ENCODE peak calls at places on chromosomes 2 and 18, in four cellular contexts. M is AG04450, Y is tibial nerve, F is H9. Z is an unnamed sample.

GRCh38 chr2:47056875-47057731 is 98.0 kb downstream of the STPG4 start:
- DNase-seq in Y (no peak), F (no peak), M (no peak), Z (no peak)

GRCh38 chr2:112712903-112713584 is 7.8 kb upstream of the NT5DC4 start:
- DNase-seq in M (no peak), F (no peak), Y (no peak), Z (no peak)

GRCh38 chr2:72004976-72005375 is 142.7 kb downstream of the CYP26B1 start:
- DNase-seq in Y (no peak), F (no peak), M (no peak), Z (no peak)

GRCh38 chr2:57182941-57183340 is 863.7 kb upstream of the VRK2 start:
- DNase-seq in Y (no peak), F (no peak), M (no peak), Z (no peak)

GRCh38 chr2:10884530-10885478 is 26.9 kb upstream of the KCNF1 start:
- DNase-seq in F (no peak), M (no peak), Y (no peak), Z (no peak)

GRCh38 chr2:228059735-228060134 is 121.8 kb downstream of the SPHKAP start:
- DNase-seq in Y (no peak), F (no peak), M (no peak), Z (no peak)

GRCh38 chr2:19851116-19851515 is 50.7 kb downstream of the TTC32 start:
- DNase-seq in M (no peak), F (peak; percentile 77), Y (no peak), Z (no peak)

GRCh38 chr2:145464901-145465300 is 945.0 kb upstream of the ZEB2 start:
- DNase-seq in Y (no peak), F (no peak), M (no peak), Z (no peak)

GRCh38 chr2:45316576-45317338 is 294.3 kb downstream of the SRBD1 start:
- DNase-seq in Y (no peak), F (no peak), M (no peak), Z (no peak)

GRCh38 chr2:236752111-236752510 is 182.5 kb downstream of the ACKR3 start:
- DNase-seq in M (no peak), F (no peak), Y (no peak), Z (no peak)

GRCh38 chr2:85549826-85550225 is 10.9 kb downstream of the MAT2A start:
- DNase-seq in M (peak; percentile 98), Y (no peak), F (no peak), Z (peak; percentile 81)

GRCh38 chr2:65045651-65046050 is 10.6 kb upstream of the CEP68 start:
- DNase-seq in F (peak; percentile 82), Y (no peak), M (no peak), Z (no peak)

GRCh38 chr2:111710085-111710484 is 173.9 kb downstream of the ANAPC1 start:
- DNase-seq in F (no peak), M (no peak), Y (no peak), Z (no peak)

GRCh38 chr2:170170281-170171035 is 7.5 kb upstream of the MYO3B start:
- DNase-seq in F (no peak), M (no peak), Y (no peak), Z (no peak)

GRCh38 chr2:27703638-27704341 is 40.1 kb downstream of the SLC4A1AP start:
- DNase-seq in M (peak; percentile 94), F (peak; percentile 87), Y (peak; percentile 84), Z (peak; percentile 95)

GRCh38 chr2:187502467-187502866 is 51.8 kb downstream of the TFPI start:
- DNase-seq in M (no peak), F (no peak), Y (no peak), Z (no peak)

GRCh38 chr2:197152451-197153228 is 157.9 kb downstream of the ANKRD44 start:
- DNase-seq in M (no peak), F (no peak), Y (no peak), Z (no peak)

GRCh38 chr18:69138088-69138487 is 262.6 kb upstream of the DOK6 start:
- DNase-seq in F (no peak), Y (no peak), M (no peak), Z (no peak)
- TF ChIP-seq CTCF in F (no peak), Y (no peak), M (no peak), Z (no peak)

DNA sequence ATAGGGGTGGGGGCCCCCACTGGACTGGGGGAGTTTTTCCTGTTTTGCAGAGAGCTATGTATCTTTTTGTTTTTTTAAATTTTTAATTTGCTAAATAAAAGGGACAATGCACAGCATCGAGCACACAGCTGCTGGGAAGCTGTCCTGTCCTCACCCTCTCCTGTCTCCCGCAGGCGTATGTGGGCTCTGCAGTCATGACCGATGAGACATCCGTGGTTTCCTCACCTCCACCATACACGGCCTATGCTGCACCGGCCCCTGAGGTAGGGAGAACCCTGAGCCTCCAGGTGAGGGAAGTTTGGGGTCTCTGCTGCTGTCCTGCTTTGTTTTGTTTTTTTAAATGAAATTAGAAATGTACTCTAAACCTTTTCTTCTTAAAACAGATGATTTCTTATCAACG is 27.6 kb downstream of the PLEKHB2 start:
- DNase-seq in M (no peak), F (no peak), Y (no peak), Z (no peak)
- TF ChIP-seq CTCF in M (no peak), F (no peak), Y (no peak), Z (no peak)

DNA sequence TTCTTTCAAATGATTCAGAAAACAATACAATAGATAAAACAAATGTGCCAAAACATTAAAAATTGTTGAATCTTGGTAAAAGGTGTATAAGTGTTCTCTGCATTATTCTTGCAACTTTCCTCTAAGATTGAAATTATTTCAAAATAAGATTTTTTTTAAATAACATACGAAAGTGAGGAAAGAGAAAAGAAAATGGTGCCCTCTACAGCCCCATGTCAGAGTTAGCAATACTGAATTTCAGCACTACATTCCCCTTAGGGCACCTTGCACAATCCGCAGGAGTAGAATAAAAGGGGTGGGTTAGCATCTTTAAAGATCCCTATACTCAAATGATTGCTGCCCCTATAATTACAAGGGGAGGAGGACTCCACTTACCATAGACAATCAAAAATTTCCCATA is 433.7 kb downstream of the BCL11A start:
- DNase-seq in M (no peak), Y (no peak), F (no peak), Z (no peak)
- TF ChIP-seq CTCF in M (no peak), Y (no peak), F (peak; percentile 53), Z (no peak)

GRCh38 chr18:46833899-46834298 is 77.0 kb upstream of the ST8SIA5 start:
- DNase-seq in Y (no peak), M (no peak), F (no peak), Z (no peak)

GRCh38 chr18:46830633-46831032 is 73.8 kb upstream of the ST8SIA5 start:
- DNase-seq in M (no peak), Y (no peak), F (no peak), Z (no peak)

GRCh38 chr18:46832856-46833255 is 76.0 kb upstream of the ST8SIA5 start:
- DNase-seq in M (no peak), Y (no peak), F (no peak), Z (no peak)

GRCh38 chr18:46831434-46831833 is 74.6 kb upstream of the ST8SIA5 start:
- DNase-seq in F (no peak), Y (no peak), M (no peak), Z (no peak)

GRCh38 chr18:46829947-46830346 is 73.1 kb upstream of the ST8SIA5 start:
- DNase-seq in M (no peak), Y (no peak), F (no peak), Z (no peak)
- TF ChIP-seq CTCF in M (no peak), Y (no peak), F (peak; percentile 48), Z (no peak)

GRCh38 chr2:117536139-117536538 is 278.4 kb upstream of the DDX18 start:
- DNase-seq in M (no peak), F (peak; percentile 52), Y (no peak), Z (no peak)
- TF ChIP-seq CTCF in M (no peak), F (peak; percentile 71), Y (no peak), Z (no peak)

DNA sequence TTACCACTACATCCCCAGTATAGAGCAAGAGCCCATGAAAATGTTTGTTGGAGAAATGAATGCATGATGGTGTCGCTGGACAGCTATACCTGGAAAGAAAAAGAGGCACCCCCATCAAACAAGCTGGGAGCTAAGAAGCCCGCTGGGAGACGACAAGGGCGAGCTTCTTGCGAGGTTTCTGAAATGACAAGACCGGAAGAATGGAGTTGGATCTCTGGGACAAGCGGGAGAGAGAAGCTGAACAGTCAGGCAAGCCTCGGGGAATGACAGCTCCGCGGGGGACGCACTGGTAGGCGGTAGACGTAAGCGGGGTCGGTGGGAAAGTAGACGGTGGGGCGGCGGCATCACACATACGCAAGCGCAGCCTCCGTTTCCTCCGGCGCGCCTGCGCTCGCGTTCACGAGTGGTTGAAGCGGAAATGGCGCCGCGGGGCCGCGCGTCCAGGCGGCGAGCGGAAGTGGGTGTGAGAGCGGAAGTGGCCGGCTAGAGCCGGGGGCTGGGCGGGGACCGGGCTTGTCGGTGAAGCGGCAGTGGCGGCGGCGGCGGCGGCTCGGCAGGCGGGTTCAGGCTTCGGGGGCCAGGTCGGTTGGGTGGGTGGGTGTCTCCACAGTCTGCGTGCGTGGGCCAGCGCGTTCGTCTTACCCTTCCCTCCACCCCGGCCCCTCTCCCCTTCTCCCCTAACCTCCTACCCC is at the start of gene ARPC2:
- DNase-seq in F (peak; percentile 87), M (peak; percentile 88), Y (peak; percentile 90), Z (peak; percentile 78)
- TF ChIP-seq CTCF in F (no peak), M (no peak), Y (peak; percentile 10), Z (no peak)